ENCODE peak calls at places on chromosomes 12 and 14, in ten cellular contexts. M is CD4-positive, CD25-positive, alpha-beta regulatory T cell; H is mesendoderm; Y is pancreas; F is GM23338; D is ascending aorta; Q is naive thymus-derived CD4-positive, alpha-beta T cell; P is left ventricle myocardium inferior; A is heart right ventricle; O is left lung. R is an unnamed sample.

GRCh38 chr12:68352067-68352466 is 19.9 kb upstream of the MDM1 start:
- DNase-seq in M (no peak), H (peak; percentile 22), Y (no peak), F (no peak), D (no peak), Q (no peak), P (no peak), A (no peak), O (no peak), R (no peak)

GRCh38 chr12:108381793-108382436 is 42.8 kb upstream of the CMKLR1 start:
- DNase-seq in M (no peak), H (peak; percentile 70), Y (no peak), F (peak; percentile 68), D (no peak), Q (no peak), P (no peak), A (no peak), O (no peak), R (no peak)

GRCh38 chr12:104296718-104297117 is 6.8 kb upstream of the EID3 start:
- DNase-seq in M (no peak), H (no peak), Y (no peak), F (no peak), D (no peak), Q (no peak), P (no peak), A (no peak), O (no peak), R (no peak)

GRCh38 chr12:123655420-123655819 is 15.5 kb upstream of the TCTN2 start:
- DNase-seq in M (no peak), H (no peak), Y (no peak), F (no peak), D (no peak), Q (no peak), P (peak; percentile 55), A (peak; percentile 34), O (no peak), R (no peak)

GRCh38 chr12:25839470-25839869 is 119.0 kb upstream of the RASSF8 start:
- DNase-seq in M (no peak), H (no peak), Y (no peak), F (no peak), D (no peak), Q (no peak), P (no peak), A (no peak), O (no peak), R (no peak)

GRCh38 chr12:67354322-67354721 is 85.2 kb downstream of the CAND1 start:
- DNase-seq in M (no peak), H (no peak), Y (no peak), F (no peak), D (no peak), Q (no peak), P (no peak), A (no peak), O (no peak), R (no peak)

GRCh38 chr14:69625299-69626131 is 14.1 kb downstream of the SUSD6 start:
- DNase-seq in M (peak; percentile 69), H (no peak), Y (peak; percentile 55), F (no peak), D (peak; percentile 61), Q (peak; percentile 66), P (peak; percentile 72), A (peak; percentile 54), O (peak; percentile 83), R (peak; percentile 87)

GRCh38 chr14:90911121-90911520 is 94.9 kb upstream of the TTC7B start:
- DNase-seq in M (no peak), H (no peak), Y (no peak), F (no peak), D (no peak), Q (no peak), P (no peak), A (no peak), O (no peak), R (no peak)

GRCh38 chr12:113190761-113191160 is 5.2 kb downstream of the RITA1 start:
- DNase-seq in M (no peak), H (peak; percentile 87), Y (no peak), F (peak; percentile 62), D (no peak), Q (no peak), P (no peak), A (no peak), O (no peak), R (no peak)

DNA sequence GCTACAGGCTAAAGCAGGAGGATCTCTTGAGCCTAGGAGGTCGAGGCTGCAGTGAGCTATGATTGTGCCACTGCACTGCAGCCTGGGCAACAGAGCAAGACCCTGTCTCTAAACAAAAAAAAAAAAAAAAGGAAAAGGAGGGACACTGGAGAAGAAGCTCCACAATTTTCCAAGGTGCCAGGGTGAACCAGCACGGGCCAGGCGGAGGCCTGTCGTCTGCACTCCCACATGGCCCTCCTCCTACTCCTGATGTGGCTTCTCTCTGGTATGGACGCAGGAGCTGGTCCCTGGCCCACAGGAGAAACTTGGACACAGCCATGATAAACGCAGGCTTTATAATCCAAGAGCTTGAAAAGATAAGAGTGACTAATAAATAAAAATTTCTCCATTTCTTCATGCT is 341.2 kb downstream of the CACNA1C start:
- DNase-seq in M (no peak), H (no peak), Y (no peak), F (no peak), D (no peak), Q (no peak), P (no peak), A (no peak), O (no peak), R (no peak)
- H3K27me3 ChIP-seq in M (no peaks in the 10 kb centered on the region), H (no peaks in the 10 kb centered on the region), Y (no peaks in the 10 kb centered on the region), F (no peaks in the 10 kb centered on the region), D (no peaks in the 10 kb centered on the region), Q (no peaks in the 10 kb centered on the region), P (no peaks in the 10 kb centered on the region), A (no peaks in the 10 kb centered on the region), O (no peaks in the 10 kb centered on the region), R (no peaks in the 10 kb centered on the region)

DNA sequence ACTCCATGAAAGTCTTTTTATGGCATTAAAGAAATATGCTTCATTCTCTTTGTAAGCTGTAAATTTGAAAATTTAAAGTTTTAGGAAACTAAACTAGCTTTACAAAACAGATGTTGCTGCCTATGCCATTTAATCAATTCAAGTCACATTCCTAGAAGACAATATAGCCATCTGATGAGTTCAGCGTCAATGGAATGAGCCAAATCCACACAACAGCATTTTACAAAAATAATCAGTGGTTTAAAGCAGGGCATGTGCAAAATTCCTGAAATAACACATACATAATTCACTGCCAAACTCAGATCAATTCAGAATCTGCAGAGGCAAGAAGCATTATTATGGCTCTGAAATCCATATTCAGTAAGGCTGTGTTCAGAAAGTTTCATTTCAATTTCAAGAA is 75.6 kb downstream of the MED13L start:
- DNase-seq in M (no peak), H (no peak), Y (no peak), F (no peak), D (no peak), Q (no peak), P (no peak), A (no peak), O (no peak), R (no peak)
- H3K4me3 ChIP-seq in M (no peak overlapping the region), H (no peak overlapping the region), Y (no peak overlapping the region), F (no peak overlapping the region), D (no peak overlapping the region), Q (no peak overlapping the region), P (no peak overlapping the region), A (no peak overlapping the region), O (no peak overlapping the region), R (no peak overlapping the region)

GRCh38 chr12:47999816-48000215 is 4.5 kb downstream of the COL2A1 start:
- DNase-seq in M (no peak), H (no peak), Y (no peak), F (no peak), D (no peak), Q (no peak), P (no peak), A (no peak), O (no peak), R (no peak)

GRCh38 chr12:48002773-48003218 is 1.5 kb downstream of the COL2A1 start:
- DNase-seq in M (no peak), H (peak; percentile 45), Y (no peak), F (peak; percentile 66), D (no peak), Q (no peak), P (no peak), A (peak; percentile 48), O (no peak), R (no peak)

GRCh38 chr12:48002179-48002601 is 2.1 kb downstream of the COL2A1 start:
- DNase-seq in M (no peak), H (peak; percentile 43), Y (no peak), F (peak; percentile 67), D (no peak), Q (no peak), P (no peak), A (no peak), O (no peak), R (peak; percentile 44)

GRCh38 chr12:48000878-48001321 is 3.4 kb downstream of the COL2A1 start:
- DNase-seq in M (no peak), H (peak; percentile 90), Y (no peak), F (peak; percentile 84), D (no peak), Q (no peak), P (no peak), A (no peak), O (no peak), R (no peak)

DNA sequence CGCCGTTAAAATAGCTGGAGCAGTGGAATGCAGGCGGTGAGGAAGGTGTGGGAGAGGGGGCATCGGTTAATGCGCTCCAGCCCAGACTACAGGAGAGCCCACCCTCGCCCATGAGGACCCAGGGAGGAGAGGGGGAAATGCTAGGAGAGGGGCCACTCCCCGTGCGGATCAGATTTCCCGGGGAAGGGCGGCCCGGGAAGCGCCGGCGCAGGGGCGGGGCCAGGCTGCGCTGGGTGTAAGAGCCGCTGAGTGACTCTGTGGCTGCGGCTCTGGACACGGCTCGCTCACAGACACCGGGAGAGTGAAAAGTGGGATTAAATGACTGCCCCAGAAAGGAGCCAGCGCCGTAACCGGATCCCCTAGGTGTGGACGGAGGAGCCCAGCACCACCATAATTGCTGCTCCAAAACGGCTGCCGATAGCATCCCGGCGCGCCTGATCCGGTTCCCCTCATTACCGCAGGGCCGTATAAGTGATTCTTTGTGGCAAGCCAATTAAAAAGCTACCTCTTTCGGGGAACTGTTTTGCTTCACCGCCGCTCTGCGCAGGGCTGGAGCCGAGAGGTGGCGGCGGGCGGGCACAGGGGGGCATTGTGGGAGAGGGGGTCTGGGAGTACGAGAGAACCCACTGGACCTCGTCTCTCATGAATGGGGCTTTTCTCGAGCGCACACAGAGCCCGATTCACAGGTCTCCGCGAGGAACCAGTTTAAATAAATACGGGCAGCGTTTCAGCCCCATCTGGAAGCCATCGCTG is 2.7 kb downstream of the COL2A1 start:
- DNase-seq in M (no peak), H (peak; percentile 56), Y (peak; percentile 33), F (peak; percentile 83), D (no peak), Q (no peak), P (peak; percentile 60), A (peak; percentile 49), O (peak; percentile 83), R (no peak)
- H3K27me3 ChIP-seq in M (peaks cover 51% of the 10 kb centered on the region), H (peaks cover 47% of the 10 kb centered on the region), Y (peaks cover 30% of the 10 kb centered on the region), F (peaks cover 100% of the 10 kb centered on the region), D (peaks cover 12% of the 10 kb centered on the region), Q (peaks cover 25% of the 10 kb centered on the region), P (peaks cover 54% of the 10 kb centered on the region), A (peaks cover 58% of the 10 kb centered on the region), O (peaks cover 100% of the 10 kb centered on the region), R (peaks cover 38% of the 10 kb centered on the region)

DNA sequence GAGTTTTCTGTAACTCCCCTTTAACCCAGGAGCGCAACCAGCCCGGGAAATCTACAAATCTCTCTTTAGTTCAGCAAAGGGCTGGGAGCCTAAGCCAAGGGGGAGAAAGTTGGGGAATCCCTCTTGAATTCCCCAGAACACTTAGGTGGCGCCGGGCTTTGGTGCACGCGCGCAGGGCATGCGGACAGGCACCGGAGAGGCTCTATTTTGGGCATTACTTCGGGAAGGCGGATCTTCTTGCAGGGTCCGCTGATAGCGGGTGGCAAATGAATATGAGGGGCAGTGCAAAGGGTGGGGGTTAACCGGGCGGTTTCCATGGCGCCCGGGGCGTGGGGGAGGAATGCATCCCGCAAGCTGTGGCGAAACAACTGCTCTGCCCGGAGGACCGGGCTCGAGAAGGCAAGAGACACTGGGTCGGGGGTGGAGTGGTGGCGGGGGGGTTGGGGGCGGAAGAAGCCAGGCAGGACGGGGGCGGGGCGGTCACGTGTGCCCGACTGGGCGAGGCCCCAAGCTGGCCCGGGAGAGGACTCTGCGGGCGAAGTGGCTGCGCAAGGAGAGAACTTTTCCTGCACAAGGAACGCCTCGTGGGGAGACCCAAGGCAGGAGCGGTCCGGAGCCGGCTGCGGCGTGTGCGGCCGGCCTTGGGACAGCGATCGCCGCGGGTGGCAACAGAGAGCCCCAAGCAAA is at the start of gene FLVCR2:
- DNase-seq in M (peak; percentile 58), H (peak; percentile 77), Y (peak; percentile 81), F (peak; percentile 76), D (peak; percentile 27), Q (peak; percentile 50), P (peak; percentile 86), A (peak; percentile 85), O (peak; percentile 97), R (peak; percentile 93)
- H3K4me3 ChIP-seq in M (peak within 1 kb of the TSS; percentile 91), H (peak within 1 kb of the TSS; percentile 57), Y (peak within 1 kb of the TSS; percentile 38), F (peak within 1 kb of the TSS; percentile 93), D (peak within 1 kb of the TSS; percentile 65), Q (peak within 1 kb of the TSS; percentile 64), P (peak within 1 kb of the TSS; percentile 73), A (peak within 1 kb of the TSS; percentile 78), O (peak within 1 kb of the TSS; percentile 72), R (peak within 1 kb of the TSS; percentile 87)

R was measured in Peyer's patch.